ENCODE peak calls at places on chromosomes 2 and 18, in four cellular contexts. One of them, this sample, is unnamed.

GRCh38 chr2:186693446-186693842 is 416 bp upstream of the FAM171B start:
- DNase-seq in nucleus accumbens: no peak
- DNase-seq in EH: no peak
- DNase-seq in brain microvascular endothelial cell: no peak
- DNase-seq in this sample: no peak

GRCh38 chr2:50449306-50449705 is 582.6 kb downstream of the NRXN1 start:
- DNase-seq in nucleus accumbens: no peak
- DNase-seq in EH: no peak
- DNase-seq in brain microvascular endothelial cell: no peak
- DNase-seq in this sample: no peak

GRCh38 chr2:174893018-174893417 is 112.2 kb downstream of the CHN1 start:
- DNase-seq in nucleus accumbens: no peak
- DNase-seq in EH: no peak
- DNase-seq in brain microvascular endothelial cell: no peak
- DNase-seq in this sample: no peak

GRCh38 chr18:35510071-35511010 is 12.6 kb upstream of the INO80C start:
- DNase-seq in nucleus accumbens: no peak
- DNase-seq in EH: peak
- DNase-seq in brain microvascular endothelial cell: no peak
- DNase-seq in this sample: no peak

GRCh38 chr2:49108436-49108835 is 45.9 kb downstream of the FSHR start:
- DNase-seq in nucleus accumbens: no peak
- DNase-seq in EH: no peak
- DNase-seq in brain microvascular endothelial cell: no peak
- DNase-seq in this sample: no peak

GRCh38 chr18:6022089-6022444 is 126.7 kb upstream of the TMEM200C start:
- DNase-seq in nucleus accumbens: no peak
- DNase-seq in EH: peak
- DNase-seq in brain microvascular endothelial cell: no peak
- DNase-seq in this sample: no peak

GRCh38 chr2:8488001-8488738 is 193.7 kb upstream of the ID2 start:
- DNase-seq in nucleus accumbens: peak
- DNase-seq in EH: no peak
- DNase-seq in brain microvascular endothelial cell: no peak
- DNase-seq in this sample: peak

GRCh38 chr2:162294949-162295348 is 23.5 kb downstream of the IFIH1 start:
- DNase-seq in nucleus accumbens: no peak
- DNase-seq in EH: no peak
- DNase-seq in brain microvascular endothelial cell: no peak
- DNase-seq in this sample: no peak

GRCh38 chr2:140586379-140586778 is 1544.4 kb downstream of the LRP1B start:
- DNase-seq in nucleus accumbens: no peak
- DNase-seq in EH: peak
- DNase-seq in brain microvascular endothelial cell: peak
- DNase-seq in this sample: no peak

GRCh38 chr2:216752855-216753505 is 57.6 kb upstream of the IGFBP5 start:
- DNase-seq in nucleus accumbens: no peak
- DNase-seq in EH: no peak
- DNase-seq in brain microvascular endothelial cell: no peak
- DNase-seq in this sample: no peak

GRCh38 chr2:36834721-36835120 is 131.6 kb downstream of the STRN start:
- DNase-seq in nucleus accumbens: no peak
- DNase-seq in EH: no peak
- DNase-seq in brain microvascular endothelial cell: no peak
- DNase-seq in this sample: no peak

GRCh38 chr2:125696573-125696972 is 959.4 kb upstream of the GYPC start:
- DNase-seq in nucleus accumbens: no peak
- DNase-seq in EH: no peak
- DNase-seq in brain microvascular endothelial cell: no peak
- DNase-seq in this sample: no peak

GRCh38 chr2:240966906-240967680 is 31.3 kb upstream of the SNED1 start:
- DNase-seq in nucleus accumbens: no peak
- DNase-seq in EH: no peak
- DNase-seq in brain microvascular endothelial cell: no peak
- DNase-seq in this sample: no peak

GRCh38 chr2:158511706-158512105 is 55.0 kb downstream of the PKP4 start:
- DNase-seq in nucleus accumbens: no peak
- DNase-seq in EH: no peak
- DNase-seq in brain microvascular endothelial cell: no peak
- DNase-seq in this sample: no peak

GRCh38 chr18:9827211-9827855 is 58.4 kb upstream of the TXNDC2 start:
- DNase-seq in nucleus accumbens: no peak
- DNase-seq in EH: no peak
- DNase-seq in brain microvascular endothelial cell: no peak
- DNase-seq in this sample: no peak